ENCODE peak calls at places on chromosomes 13 and 19, in four cellular contexts. One of them, this sample, is unnamed.

GRCh38 chr19:17680235-17680722 is 7.9 kb downstream of the UNC13A start:
- DNase-seq in A549: peak; percentile 75
- DNase-seq in HepG2: no peak
- DNase-seq in K562: peak; percentile 87
- DNase-seq in this sample: peak; percentile 47

GRCh38 chr19:4338441-4339350 is at the start of gene STAP2:
- DNase-seq in A549: no peak
- DNase-seq in HepG2: peak; percentile 44
- DNase-seq in K562: no peak
- DNase-seq in this sample: peak; percentile 52

GRCh38 chr13:64855506-64855905 is 2374.6 kb downstream of the PCDH9 start:
- DNase-seq in A549: no peak
- DNase-seq in HepG2: no peak
- DNase-seq in K562: no peak
- DNase-seq in this sample: no peak

GRCh38 chr19:40533508-40533907 is 43.2 kb upstream of the SHKBP1 start:
- DNase-seq in A549: peak; percentile 66
- DNase-seq in HepG2: no peak
- DNase-seq in K562: no peak
- DNase-seq in this sample: no peak

GRCh38 chr13:28483313-28483931 is 11.5 kb downstream of the FLT1 start:
- DNase-seq in A549: no peak
- DNase-seq in HepG2: no peak
- DNase-seq in K562: no peak
- DNase-seq in this sample: no peak

GRCh38 chr13:74444161-74444571 is 310.0 kb upstream of the KLF12 start:
- DNase-seq in A549: peak; percentile 0
- DNase-seq in HepG2: no peak
- DNase-seq in K562: no peak
- DNase-seq in this sample: no peak

GRCh38 chr13:113837554-113838355 is 26.1 kb downstream of the GAS6 start:
- DNase-seq in A549: peak; percentile 86
- DNase-seq in HepG2: peak; percentile 55
- DNase-seq in K562: peak; percentile 49
- DNase-seq in this sample: no peak

GRCh38 chr19:30049844-30050667 is 108.0 kb downstream of the URI1 start:
- DNase-seq in A549: no peak
- DNase-seq in HepG2: no peak
- DNase-seq in K562: no peak
- DNase-seq in this sample: no peak

GRCh38 chr13:73835138-73835721 is 299.0 kb downstream of the KLF12 start:
- DNase-seq in A549: peak; percentile 30
- DNase-seq in HepG2: peak; percentile 39
- DNase-seq in K562: peak; percentile 22
- DNase-seq in this sample: no peak

GRCh38 chr13:109400625-109401257 is 385.6 kb downstream of the IRS2 start:
- DNase-seq in A549: no peak
- DNase-seq in HepG2: no peak
- DNase-seq in K562: no peak
- DNase-seq in this sample: no peak

GRCh38 chr19:32595491-32595890 is 14.5 kb downstream of the PDCD5 start:
- DNase-seq in A549: no peak
- DNase-seq in HepG2: no peak
- DNase-seq in K562: no peak
- DNase-seq in this sample: no peak

GRCh38 chr19:32603961-32604360 is 23.0 kb downstream of the PDCD5 start:
- DNase-seq in A549: no peak
- DNase-seq in HepG2: no peak
- DNase-seq in K562: no peak
- DNase-seq in this sample: no peak

GRCh38 chr19:32598022-32598421 is 17.0 kb downstream of the PDCD5 start:
- DNase-seq in A549: no peak
- DNase-seq in HepG2: no peak
- DNase-seq in K562: no peak
- DNase-seq in this sample: no peak

GRCh38 chr19:32599258-32599657 is 18.3 kb downstream of the PDCD5 start:
- DNase-seq in A549: no peak
- DNase-seq in HepG2: no peak
- DNase-seq in K562: no peak
- DNase-seq in this sample: no peak

DNA sequence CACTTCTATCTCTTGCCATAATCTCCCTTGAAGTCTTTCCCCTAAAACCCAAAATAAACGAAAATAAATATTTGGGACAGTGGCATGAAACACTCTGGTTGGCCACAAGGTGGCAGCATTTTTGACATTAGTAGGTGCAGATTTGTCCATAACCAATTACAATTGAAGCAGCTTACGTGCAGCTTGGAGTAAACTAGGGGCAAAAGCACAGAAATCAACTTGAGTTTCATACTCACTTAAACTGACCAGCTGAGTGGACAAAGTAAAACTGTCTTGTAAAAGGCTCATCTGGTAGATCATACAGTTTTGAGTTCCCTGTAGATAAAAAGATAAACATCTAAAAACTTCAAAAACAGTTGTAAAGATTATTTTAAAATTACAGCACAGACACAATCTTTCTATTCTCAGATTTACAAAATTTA is 18.8 kb downstream of the PDCD5 start:
- DNase-seq in A549: peak; percentile 85
- DNase-seq in HepG2: peak; percentile 57
- DNase-seq in K562: peak; percentile 60
- DNase-seq in this sample: no peak
- TF ChIP-seq NR3C1 in A549: no peak
- TF ChIP-seq NR3C1 in HepG2: no peak
- TF ChIP-seq NR3C1 in K562: no peak
- TF ChIP-seq NR3C1 in this sample: no peak

GRCh38 chr19:39197808-39198207 is 1.0 kb downstream of the NCCRP1 start:
- DNase-seq in A549: no peak
- DNase-seq in HepG2: no peak
- DNase-seq in K562: no peak
- DNase-seq in this sample: peak; percentile 53
- TF ChIP-seq JUN in A549: no peak
- TF ChIP-seq JUN in HepG2: no peak
- TF ChIP-seq JUN in K562: no peak
- TF ChIP-seq JUN in this sample: no peak

GRCh38 chr19:3282564-3282963 is 58.1 kb downstream of the CELF5 start:
- DNase-seq in A549: no peak
- DNase-seq in HepG2: no peak
- DNase-seq in K562: no peak
- DNase-seq in this sample: no peak
- TF ChIP-seq NR3C1 in A549: no peak
- TF ChIP-seq NR3C1 in HepG2: no peak
- TF ChIP-seq NR3C1 in K562: no peak
- TF ChIP-seq NR3C1 in this sample: no peak

DNA sequence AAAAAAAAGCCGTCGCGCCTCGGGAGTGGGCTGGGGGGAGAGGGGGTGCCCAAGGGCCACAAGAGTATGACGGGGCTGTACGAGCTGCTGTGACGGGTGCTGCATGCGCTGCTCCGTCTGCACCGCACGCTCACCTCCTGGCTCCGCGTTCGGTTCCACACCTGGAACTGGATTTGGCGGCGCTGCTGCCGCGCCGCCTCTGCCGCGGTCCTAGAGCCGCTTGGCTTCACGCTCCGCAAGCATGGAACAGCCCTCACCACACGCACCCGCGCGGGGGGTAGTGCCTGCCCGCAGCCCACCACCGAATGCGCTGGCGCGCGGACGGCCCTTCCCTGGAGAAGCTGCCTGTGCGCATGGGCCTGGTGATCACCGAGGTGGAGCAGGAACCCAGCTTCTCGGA is 18.8 kb downstream of the C1QTNF9 start:
- DNase-seq in A549: no peak
- DNase-seq in HepG2: no peak
- DNase-seq in K562: no peak
- DNase-seq in this sample: peak; percentile 58
- TF ChIP-seq JUN in A549: no peak
- TF ChIP-seq JUN in HepG2: no peak
- TF ChIP-seq JUN in K562: no peak
- TF ChIP-seq JUN in this sample: no peak

DNA sequence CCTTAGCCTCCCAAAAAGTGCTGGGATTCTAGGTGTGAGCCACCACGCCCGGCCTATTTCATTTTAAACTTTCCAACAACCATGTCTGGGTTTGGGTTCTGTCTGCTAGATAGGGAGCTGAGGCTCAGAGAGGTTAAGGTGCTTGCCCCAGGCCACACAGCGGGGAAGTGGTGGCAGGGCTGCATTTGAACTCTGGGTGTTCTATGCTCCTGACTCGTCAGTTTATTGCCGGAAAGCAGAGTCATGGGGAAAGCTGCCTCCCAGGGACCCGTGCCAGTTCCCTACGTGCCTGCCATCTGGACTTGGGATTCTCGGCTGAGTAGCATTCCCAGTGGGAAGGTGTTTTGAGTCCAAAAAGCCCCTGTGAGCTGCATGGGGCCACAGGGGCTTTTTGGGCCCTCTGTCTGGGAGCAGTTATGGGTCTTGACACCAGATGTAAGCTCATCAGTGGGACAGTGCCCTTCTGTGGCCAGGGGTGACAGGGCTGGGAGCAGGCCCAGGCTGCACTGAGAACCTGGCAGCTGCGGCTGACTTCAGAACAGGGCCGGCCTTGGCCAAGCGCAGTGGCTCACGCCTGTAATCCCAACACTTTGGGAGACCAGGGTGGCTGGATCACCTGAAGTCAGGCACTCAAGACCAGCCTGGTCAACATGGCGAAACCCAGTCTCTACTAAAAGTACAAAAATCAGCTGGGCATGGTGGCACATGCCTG is 10.9 kb downstream of the RFX1 start:
- DNase-seq in A549: no peak
- DNase-seq in HepG2: no peak
- DNase-seq in K562: no peak
- DNase-seq in this sample: no peak
- TF ChIP-seq NR3C1 in A549: no peak
- TF ChIP-seq NR3C1 in HepG2: no peak
- TF ChIP-seq NR3C1 in K562: no peak
- TF ChIP-seq NR3C1 in this sample: no peak

DNA sequence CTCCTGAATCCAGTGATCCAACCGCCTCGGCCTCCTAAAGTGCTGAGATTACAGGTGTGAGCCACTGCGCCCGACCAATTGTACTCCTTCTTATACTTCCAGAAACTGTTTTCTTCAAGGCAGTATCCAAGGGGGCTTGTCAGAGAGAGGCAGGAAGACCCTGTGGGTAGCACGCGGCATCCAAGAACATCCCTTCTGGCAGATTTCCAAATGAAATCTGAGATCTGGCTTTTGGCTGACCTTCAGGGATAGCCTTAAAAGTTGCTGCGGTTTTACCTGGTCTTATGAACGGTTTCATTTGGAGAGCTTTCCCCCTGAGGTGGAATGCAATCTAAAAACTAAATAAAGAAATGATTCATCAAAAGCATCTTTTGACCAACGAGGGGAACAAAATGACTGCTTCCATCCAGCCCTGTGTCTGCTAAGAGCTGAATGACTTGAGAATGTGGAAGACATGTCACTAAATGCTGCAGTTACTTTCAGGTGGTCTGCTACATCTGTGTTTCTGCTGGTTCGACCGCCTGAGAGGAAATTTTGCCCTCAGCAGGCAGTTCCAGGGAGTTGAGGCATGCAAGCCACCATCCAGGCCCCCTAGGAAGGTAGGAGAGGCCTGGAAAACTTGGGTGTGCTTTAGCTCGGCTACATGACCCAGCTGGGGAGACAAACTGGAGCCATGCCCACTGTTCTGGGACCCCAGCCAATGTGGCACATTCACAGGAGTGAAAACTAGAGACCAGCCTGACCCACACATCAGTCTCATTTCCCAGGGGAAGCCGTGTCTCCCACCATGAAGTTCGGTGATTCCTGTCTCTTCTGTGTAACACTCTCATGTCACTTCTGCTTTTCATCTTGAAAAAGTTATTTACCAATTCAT is 175.1 kb upstream of the KL start:
- DNase-seq in A549: no peak
- DNase-seq in HepG2: no peak
- DNase-seq in K562: no peak
- DNase-seq in this sample: no peak
- TF ChIP-seq JUN in A549: no peak
- TF ChIP-seq JUN in HepG2: no peak
- TF ChIP-seq JUN in K562: no peak
- TF ChIP-seq JUN in this sample: no peak

GRCh38 chr13:29578300-29579048 is 17.0 kb downstream of the SLC7A1 start:
- DNase-seq in A549: no peak
- DNase-seq in HepG2: no peak
- DNase-seq in K562: peak; percentile 17
- DNase-seq in this sample: no peak
- TF ChIP-seq NR3C1 in A549: no peak
- TF ChIP-seq NR3C1 in HepG2: no peak
- TF ChIP-seq NR3C1 in K562: no peak
- TF ChIP-seq NR3C1 in this sample: no peak

GRCh38 chr13:98407575-98407974 is 169.3 kb downstream of the STK24 start:
- DNase-seq in A549: no peak
- DNase-seq in HepG2: no peak
- DNase-seq in K562: no peak
- DNase-seq in this sample: no peak

GRCh38 chr13:98405690-98406344 is 171.1 kb downstream of the STK24 start:
- DNase-seq in A549: no peak
- DNase-seq in HepG2: peak; percentile 5
- DNase-seq in K562: no peak
- DNase-seq in this sample: no peak

GRCh38 chr13:98406971-98407370 is 169.9 kb downstream of the STK24 start:
- DNase-seq in A549: no peak
- DNase-seq in HepG2: no peak
- DNase-seq in K562: no peak
- DNase-seq in this sample: no peak

GRCh38 chr13:98405107-98405571 is 171.8 kb downstream of the STK24 start:
- DNase-seq in A549: no peak
- DNase-seq in HepG2: no peak
- DNase-seq in K562: no peak
- DNase-seq in this sample: peak; percentile 42

DNA sequence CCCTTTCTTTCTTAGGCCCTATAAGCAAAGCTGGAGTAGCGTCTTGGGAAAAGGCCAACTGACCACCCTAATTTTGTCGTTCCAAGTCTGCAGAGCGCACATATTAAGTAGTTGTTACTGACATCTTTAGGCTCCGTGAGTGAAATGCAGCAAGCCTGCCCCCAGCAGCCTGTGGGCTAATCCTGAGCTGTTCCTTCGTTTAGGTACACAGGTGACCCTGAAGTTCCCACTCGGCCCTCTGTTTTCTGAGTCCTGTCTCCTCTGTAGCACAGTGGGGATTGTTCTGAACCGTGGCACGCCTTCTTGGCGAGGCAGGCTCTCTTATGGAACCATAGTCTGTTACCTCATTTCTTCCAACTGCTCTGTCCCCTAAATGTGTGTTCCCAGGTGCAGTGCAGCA is 170.4 kb downstream of the STK24 start:
- DNase-seq in A549: no peak
- DNase-seq in HepG2: no peak
- DNase-seq in K562: no peak
- DNase-seq in this sample: no peak
- TF ChIP-seq JUN in A549: no peak
- TF ChIP-seq JUN in HepG2: no peak
- TF ChIP-seq JUN in K562: no peak
- TF ChIP-seq JUN in this sample: no peak

This sample was measured in WTC11.